ENCODE peak calls at places on chromosomes 5 and 9, in seven cellular contexts. A is pancreas, O is A549, U is body of pancreas, Q is colonic mucosa, V is tibial artery, R is hepatocyte. Z is an unnamed sample. For H3K9me3, the result is how much of the 10 kb centered on the place peaks cover.

GRCh38 chr9:99224445-99224844 is 2.4 kb downstream of the SEC61B start:
- DNase-seq in R (no peak), U (no peak), O (no peak), Q (no peak), A (no peak), V (no peak), Z (no peak)

GRCh38 chr9:137136926-137137607 is 1.9 kb upstream of the GRIN1 start:
- DNase-seq in A (no peak), U (no peak), R (no peak), O (no peak), Q (no peak), V (no peak), Z (no peak)

GRCh38 chr9:105132576-105132975 is 111.9 kb upstream of the SLC44A1 start:
- DNase-seq in Q (no peak), V (no peak), A (no peak), U (no peak), R (peak), O (peak), Z (no peak)

GRCh38 chr5:40479939-40480338 is 199.8 kb upstream of the PTGER4 start:
- DNase-seq in O (no peak), A (no peak), U (no peak), R (no peak), V (no peak), Q (no peak), Z (no peak)

GRCh38 chr5:45454114-45454513 is 242.1 kb downstream of the HCN1 start:
- DNase-seq in U (no peak), V (no peak), Q (no peak), R (peak), O (no peak), A (no peak), Z (no peak)

GRCh38 chr9:18474778-18475177 is 825 bp downstream of the ADAMTSL1 start:
- DNase-seq in Q (no peak), V (no peak), U (no peak), A (no peak), O (no peak), R (no peak), Z (no peak)

GRCh38 chr9:131734165-131734610 is 5.7 kb downstream of the RAPGEF1 start:
- DNase-seq in Q (peak), V (no peak), O (no peak), R (peak), U (peak), A (peak), Z (peak)

GRCh38 chr9:2134391-2134790 is 119.2 kb downstream of the SMARCA2 start:
- DNase-seq in R (no peak), Q (no peak), V (no peak), O (no peak), A (no peak), U (no peak), Z (no peak)

GRCh38 chr9:33209394-33209793 is 30.6 kb upstream of the SPINK4 start:
- DNase-seq in O (no peak), A (no peak), Q (no peak), V (no peak), R (no peak), U (no peak), Z (no peak)

GRCh38 chr5:149459891-149460290 is 80.8 kb upstream of the IL17B start:
- DNase-seq in R (no peak), U (no peak), O (no peak), V (no peak), Q (no peak), A (no peak), Z (no peak)

GRCh38 chr9:105647595-105648349 is 14.5 kb upstream of the TAL2 start:
- DNase-seq in U (no peak), V (no peak), O (no peak), A (no peak), Q (no peak), R (peak), Z (no peak)

GRCh38 chr5:67004730-67005350 is 191.8 kb downstream of the CD180 start:
- DNase-seq in R (no peak), U (no peak), Q (no peak), O (no peak), V (no peak), A (no peak), Z (no peak)

GRCh38 chr5:56464935-56465756 is 232.0 kb upstream of the ANKRD55 start:
- DNase-seq in Q (no peak), A (no peak), V (no peak), O (no peak), U (no peak), R (no peak), Z (no peak)

GRCh38 chr5:110072646-110073045 is 382.9 kb downstream of the MAN2A1 start:
- DNase-seq in R (no peak), A (no peak), Q (no peak), O (no peak), U (no peak), V (no peak), Z (no peak)

GRCh38 chr9:133779081-133779480 is 40.9 kb upstream of the SARDH start:
- DNase-seq in O (no peak), R (no peak), A (peak), U (no peak), Q (no peak), V (no peak), Z (no peak)

GRCh38 chr9:16622541-16622940 is 247.9 kb downstream of the BNC2 start:
- DNase-seq in O (no peak), Q (no peak), R (no peak), V (no peak), U (no peak), A (no peak), Z (no peak)
- TF ChIP-seq CTCF in O (no peak), Q (no peak), R (no peak), V (no peak), U (no peak), A (no peak), Z (no peak)

DNA sequence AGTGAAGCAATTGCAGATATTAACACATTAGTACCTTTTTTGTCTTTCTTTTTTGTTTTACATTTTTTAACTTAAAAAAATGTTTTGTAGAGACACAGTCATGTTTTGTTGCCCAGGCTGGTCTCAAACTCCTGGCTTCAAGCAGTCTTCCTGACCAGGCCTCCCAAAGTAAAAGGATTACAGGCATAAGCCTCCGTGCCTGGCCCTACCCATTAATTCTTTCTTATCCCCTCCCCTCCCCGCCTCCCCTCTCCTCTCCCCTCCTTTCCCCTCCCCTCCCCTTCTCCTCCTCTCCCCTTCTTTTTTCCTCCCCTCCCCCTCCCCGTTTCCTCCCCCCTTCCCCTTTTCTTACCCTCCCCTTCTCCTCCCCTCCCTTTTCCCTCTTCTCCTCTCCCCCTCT is 182.4 kb downstream of the FER start:
- DNase-seq in U (no peak), O (no peak), V (no peak), Q (no peak), A (no peak), R (no peak), Z (no peak)
- H3K9me3 ChIP-seq in U (under half), O (under half), V (under half), Q (under half), A (under half), R (under half), Z (under half)

GRCh38 chr5:105503950-105504349 is 1941.4 kb upstream of the NUDT12 start:
- DNase-seq in V (no peak), A (no peak), Q (no peak), O (no peak), R (no peak), U (no peak), Z (no peak)
- H3K27ac ChIP-seq in V (no peak), A (no peak), Q (no peak), O (no peak), R (no peak), U (no peak), Z (no peak)

DNA sequence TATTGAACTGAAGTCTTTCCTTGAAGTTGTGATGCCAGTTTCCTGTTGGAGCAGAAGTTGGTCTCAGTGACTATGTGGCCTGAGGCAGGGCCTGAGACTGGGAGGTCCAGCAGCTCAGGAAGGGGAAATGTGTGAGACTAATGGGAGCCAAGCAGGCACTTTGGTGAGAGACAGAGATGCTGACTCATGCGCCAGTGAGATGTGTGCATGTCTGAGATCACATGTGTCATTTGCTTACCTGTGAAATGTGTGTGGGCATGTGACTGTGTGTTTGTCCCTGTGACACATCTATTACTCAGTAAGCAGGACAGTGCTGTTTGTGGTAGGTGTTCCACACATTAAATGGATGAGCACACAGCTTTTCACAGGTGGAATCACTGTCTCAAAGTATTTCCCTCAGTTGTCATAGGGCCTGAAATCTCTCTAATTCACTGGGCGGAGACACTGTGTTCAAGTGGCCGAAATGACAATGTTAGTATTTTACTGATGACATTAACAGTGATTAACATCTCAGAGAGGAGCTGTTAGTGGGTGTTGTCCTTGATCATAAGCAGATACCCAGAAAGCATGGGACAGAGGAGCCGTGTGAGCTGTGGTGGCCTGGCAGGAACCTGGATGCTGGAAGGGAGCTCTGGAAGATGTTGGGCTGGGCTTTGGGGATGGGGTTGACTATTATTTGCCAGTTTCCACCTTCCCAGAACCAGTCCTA is 7.4 kb downstream of the NPR2 start:
- DNase-seq in V (no peak), A (no peak), O (no peak), Q (no peak), R (peak), U (no peak), Z (peak)
- TF ChIP-seq CTCF in V (no peak), A (no peak), O (no peak), Q (no peak), R (no peak), U (no peak), Z (no peak)

DNA sequence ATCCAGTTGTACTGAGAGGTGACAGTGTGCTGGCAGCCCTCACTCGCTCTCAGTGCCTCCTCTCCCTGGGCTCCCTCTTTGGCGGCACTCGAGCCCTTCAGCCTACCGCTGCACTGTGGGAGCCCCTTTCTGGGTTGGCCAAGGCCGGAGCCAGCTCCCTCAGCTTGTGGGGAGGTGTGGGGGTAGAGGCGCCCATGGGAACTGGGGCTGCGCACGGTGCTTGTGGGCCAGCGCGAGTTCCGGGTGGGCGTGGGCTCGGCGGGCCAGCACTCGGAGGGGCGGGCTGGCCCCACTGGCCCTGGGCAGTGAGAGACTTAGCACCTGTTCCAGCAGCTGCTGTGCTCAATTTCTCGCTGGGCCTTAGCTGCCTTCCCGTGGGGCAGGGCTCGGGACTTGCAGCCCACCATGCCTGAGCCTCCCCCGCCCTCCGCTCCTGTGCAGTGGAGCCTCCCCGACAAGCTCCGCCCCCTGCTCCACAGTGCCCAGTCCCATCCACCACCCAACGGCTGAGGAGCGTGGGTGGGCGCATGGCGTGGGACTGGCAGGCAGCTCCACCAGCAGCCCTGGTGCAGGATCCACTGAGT is 342.2 kb upstream of the ZNF608 start:
- DNase-seq in Q (no peak), U (no peak), R (no peak), A (peak), V (no peak), O (no peak), Z (no peak)
- H3K9me3 ChIP-seq in Q (under half), U (under half), R (under half), A (under half), V (under half), O (under half), Z (under half)

GRCh38 chr5:14231156-14231555 is 88.0 kb downstream of the TRIO start:
- DNase-seq in R (no peak), V (no peak), Q (no peak), O (no peak), U (no peak), A (no peak), Z (no peak)
- H3K27ac ChIP-seq in R (no peak), V (no peak), Q (no peak), O (no peak), U (no peak), A (no peak), Z (no peak)

DNA sequence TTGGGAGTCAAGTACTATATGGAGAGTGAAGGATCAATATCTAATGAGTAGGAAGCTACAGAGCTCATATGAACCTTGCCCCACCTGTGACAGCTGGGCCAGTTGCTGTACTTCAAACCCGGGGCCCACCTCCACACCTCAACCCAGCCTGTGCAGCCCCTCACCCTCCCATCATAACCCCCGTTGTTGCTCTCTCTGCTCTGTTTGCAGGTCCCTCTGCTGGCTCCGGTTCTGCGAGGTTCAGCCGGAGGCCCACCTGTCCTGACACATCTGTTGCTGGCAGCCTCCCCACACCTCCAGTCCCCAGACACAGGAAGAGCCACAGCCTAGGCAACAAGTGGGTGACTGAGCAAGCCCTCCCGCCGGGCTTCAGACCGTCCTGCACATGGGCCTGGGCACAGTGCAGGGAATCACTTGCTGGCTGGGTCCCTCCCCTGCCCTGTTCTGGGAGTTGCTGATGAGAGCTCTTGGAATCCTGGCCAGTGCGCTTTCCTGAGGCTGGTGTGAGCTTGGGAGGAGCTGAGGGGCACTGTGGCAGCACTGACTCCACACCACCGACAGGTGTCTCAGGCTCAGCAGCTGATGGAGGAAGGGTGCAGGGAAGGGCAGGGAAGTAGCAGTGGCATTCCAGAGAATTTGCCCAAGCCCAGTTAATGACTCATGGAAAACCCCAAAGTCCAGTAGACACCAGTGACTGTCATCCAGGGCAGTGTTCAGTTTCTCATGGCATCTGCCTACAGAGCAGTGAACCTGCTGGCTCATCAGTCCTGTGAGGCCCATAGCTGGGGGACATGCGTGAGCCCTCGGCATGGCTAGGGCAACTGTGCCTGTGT is 69.5 kb upstream of the GARNL3 start:
- DNase-seq in Q (no peak), R (peak), U (no peak), A (no peak), V (no peak), O (peak), Z (no peak)
- TF ChIP-seq CTCF in Q (no peak), R (no peak), U (no peak), A (no peak), V (no peak), O (peak), Z (no peak)